ENCODE peak calls at places on chromosomes 7 and 10, in eight cellular contexts. K, V, O, N, F, Y, C and R are unnamed samples.

GRCh38 chr10:86645111-86645445 is 9.3 kb upstream of the OPN4 start:
- DNase-seq in K (no peak), V (peak; percentile 11), O (no peak), N (no peak), F (no peak), Y (no peak), C (no peak), R (no peak)

GRCh38 chr10:70227548-70228320 is 5.5 kb downstream of the PPA1 start:
- DNase-seq in K (no peak), V (no peak), O (no peak), N (no peak), F (no peak), Y (no peak), C (peak; percentile 15), R (no peak)

GRCh38 chr10:97017474-97017903 is 168.3 kb downstream of the SLIT1 start:
- DNase-seq in K (no peak), V (no peak), O (no peak), N (no peak), F (no peak), Y (no peak), C (no peak), R (no peak)

GRCh38 chr7:39909526-39909925 is 40.5 kb upstream of the CDK13 start:
- DNase-seq in K (no peak), V (no peak), O (no peak), N (no peak), F (no peak), Y (no peak), C (no peak), R (no peak)

GRCh38 chr10:73814896-73815718 is 3.7 kb upstream of the NDST2 start:
- DNase-seq in K (peak; percentile 54), V (no peak), O (no peak), N (no peak), F (no peak), Y (no peak), C (no peak), R (peak; percentile 20)

GRCh38 chr7:150367677-150368097 is 935 bp upstream of the REPIN1 start:
- DNase-seq in K (no peak), V (no peak), O (no peak), N (no peak), F (no peak), Y (no peak), C (peak; percentile 90), R (no peak)

GRCh38 chr10:86355571-86356038 is 11.0 kb downstream of the GRID1 start:
- DNase-seq in K (no peak), V (no peak), O (no peak), N (no peak), F (no peak), Y (peak; percentile 59), C (no peak), R (peak; percentile 52)

GRCh38 chr10:3806603-3807002 is 21.6 kb upstream of the KLF6 start:
- DNase-seq in K (peak; percentile 37), V (peak; percentile 63), O (peak; percentile 75), N (no peak), F (no peak), Y (no peak), C (no peak), R (peak; percentile 69)

GRCh38 chr7:12256025-12256570 is 45.0 kb downstream of the TMEM106B start:
- DNase-seq in K (no peak), V (no peak), O (peak; percentile 2), N (no peak), F (peak; percentile 25), Y (no peak), C (no peak), R (peak; percentile 33)

GRCh38 chr10:5501976-5502902 is 2.9 kb upstream of the CALML5 start:
- DNase-seq in K (no peak), V (no peak), O (no peak), N (no peak), F (peak; percentile 49), Y (no peak), C (no peak), R (no peak)

GRCh38 chr7:3605222-3605621 is 304.2 kb downstream of the SDK1 start:
- DNase-seq in K (no peak), V (no peak), O (peak; percentile 40), N (no peak), F (peak; percentile 27), Y (no peak), C (no peak), R (no peak)

GRCh38 chr7:156907656-156908055 is 14.7 kb upstream of the LMBR1 start:
- DNase-seq in K (no peak), V (no peak), O (peak; percentile 91), N (no peak), F (peak; percentile 33), Y (no peak), C (no peak), R (no peak)

GRCh38 chr10:16799621-16800020 is 17.6 kb downstream of the RSU1 start:
- DNase-seq in K (no peak), V (no peak), O (no peak), N (no peak), F (no peak), Y (no peak), C (no peak), R (no peak)

GRCh38 chr7:36749282-36749960 is 25.1 kb upstream of the AOAH start:
- DNase-seq in K (no peak), V (no peak), O (peak; percentile 63), N (no peak), F (no peak), Y (no peak), C (no peak), R (no peak)

GRCh38 chr10:794382-794956 is 105.0 kb upstream of the DIP2C start:
- DNase-seq in K (peak; percentile 58), V (no peak), O (peak; percentile 28), N (no peak), F (peak; percentile 33), Y (no peak), C (peak; percentile 24), R (peak; percentile 9)

GRCh38 chr10:84204122-84204521 is 9.8 kb downstream of the CDHR1 start:
- DNase-seq in K (peak; percentile 54), V (no peak), O (no peak), N (no peak), F (no peak), Y (no peak), C (no peak), R (peak; percentile 2)

GRCh38 chr7:37096341-37096740 is 352.3 kb downstream of the ELMO1 start:
- DNase-seq in K (no peak), V (no peak), O (no peak), N (no peak), F (no peak), Y (no peak), C (no peak), R (no peak)

GRCh38 chr10:12975266-12975665 is 26.2 kb downstream of the CCDC3 start:
- DNase-seq in K (peak; percentile 2), V (no peak), O (no peak), N (no peak), F (no peak), Y (no peak), C (no peak), R (peak; percentile 39)

GRCh38 chr10:20976891-20977684 is 80.0 kb upstream of the NEBL start:
- DNase-seq in K (no peak), V (no peak), O (no peak), N (no peak), F (no peak), Y (no peak), C (no peak), R (no peak)

GRCh38 chr10:116800356-116800929 is 48.9 kb upstream of the ENO4 start:
- DNase-seq in K (no peak), V (no peak), O (no peak), N (no peak), F (no peak), Y (no peak), C (no peak), R (no peak)

GRCh38 chr7:78363866-78364265 is 565.3 kb downstream of the PHTF2 start:
- DNase-seq in K (no peak), V (no peak), O (no peak), N (no peak), F (no peak), Y (no peak), C (no peak), R (peak; percentile 14)

GRCh38 chr10:103759100-103759781 is 96.1 kb downstream of the SH3PXD2A start:
- DNase-seq in K (peak; percentile 33), V (no peak), O (peak; percentile 86), N (no peak), F (peak; percentile 79), Y (peak; percentile 60), C (peak; percentile 60), R (peak; percentile 86)

GRCh38 chr7:92988051-92988450 is 129.7 kb downstream of the SAMD9 start:
- DNase-seq in K (peak; percentile 71), V (no peak), O (peak; percentile 69), N (no peak), F (peak; percentile 81), Y (no peak), C (peak; percentile 43), R (peak; percentile 29)

GRCh38 chr10:132765435-132765834 is 20.5 kb downstream of the NKX6-2 start:
- DNase-seq in K (no peak), V (no peak), O (no peak), N (no peak), F (no peak), Y (no peak), C (peak; percentile 65), R (no peak)

GRCh38 chr7:157488966-157489365 is 152.2 kb downstream of the DNAJB6 start:
- DNase-seq in K (no peak), V (peak; percentile 11), O (no peak), N (no peak), F (no peak), Y (no peak), C (no peak), R (no peak)

GRCh38 chr7:133807610-133808543 is 319.3 kb upstream of the LRGUK start:
- DNase-seq in K (no peak), V (no peak), O (no peak), N (no peak), F (no peak), Y (no peak), C (no peak), R (peak; percentile 94)